ENCODE peak calls at places on chromosomes 16 and 17, in five cellular contexts. U is lower lobe of right lung, C is sigmoid colon, E is coronary artery, I is GM12865. F is an unnamed sample.

GRCh38 chr17:33209671-33210070 is 83.4 kb downstream of the ASIC2 start:
- DNase-seq in U (no peak), C (no peak), E (no peak), I (no peak), F (no peak)

GRCh38 chr17:58304735-58305486 is 23.7 kb downstream of the TSPOAP1 start:
- DNase-seq in U (no peak), C (peak), E (peak), I (no peak), F (no peak)

GRCh38 chr17:29143894-29144293 is 36.3 kb downstream of the MYO18A start:
- DNase-seq in U (no peak), C (no peak), E (no peak), I (peak), F (no peak)

GRCh38 chr17:78395186-78395585 is 16.7 kb downstream of the PGS1 start:
- DNase-seq in U (no peak), C (no peak), E (no peak), I (no peak), F (no peak)

GRCh38 chr17:28416703-28417311 is 10.8 kb upstream of the SLC46A1 start:
- DNase-seq in U (peak), C (no peak), E (no peak), I (peak), F (peak)

GRCh38 chr17:37386462-37386861 is 10.7 kb downstream of the C17orf78 start:
- DNase-seq in U (no peak), C (no peak), E (no peak), I (no peak), F (no peak)

GRCh38 chr17:83144421-83145357 is 65.3 kb downstream of the METRNL start:
- DNase-seq in U (peak), C (peak), E (peak), I (no peak), F (no peak)

GRCh38 chr17:78179372-78179771 is 7.5 kb downstream of the TK1 start:
- DNase-seq in U (no peak), C (no peak), E (peak), I (no peak), F (no peak)

GRCh38 chr16:16907089-16907488 is 528.1 kb downstream of the NPIPA7 start:
- DNase-seq in U (no peak), C (no peak), E (no peak), I (no peak), F (no peak)

GRCh38 chr17:56623383-56623782 is 29.9 kb downstream of the NOG start:
- DNase-seq in U (no peak), C (no peak), E (no peak), I (no peak), F (no peak)

GRCh38 chr17:57511475-57512123 is 233.5 kb downstream of the CCDC182 start:
- DNase-seq in U (no peak), C (no peak), E (no peak), I (no peak), F (no peak)

GRCh38 chr16:64238576-64238975 is 883.3 kb downstream of the CDH11 start:
- DNase-seq in U (no peak), C (no peak), E (no peak), I (no peak), F (no peak)

GRCh38 chr17:15334266-15334665 is 7.1 kb downstream of the TEKT3 start:
- DNase-seq in U (no peak), C (no peak), E (no peak), I (no peak), F (no peak)

GRCh38 chr17:44376124-44376523 is 12.5 kb upstream of the FAM171A2 start:
- DNase-seq in U (no peak), C (peak), E (no peak), I (no peak), F (no peak)

GRCh38 chr17:78313735-78314648 is 45.9 kb downstream of the SOCS3 start:
- DNase-seq in U (peak), C (peak), E (no peak), I (peak), F (peak)

GRCh38 chr17:74042744-74043486 is 160.6 kb upstream of the RPL38 start:
- DNase-seq in U (no peak), C (peak), E (no peak), I (peak), F (no peak)

GRCh38 chr17:58331815-58332719 is 3.5 kb upstream of the TSPOAP1 start:
- DNase-seq in U (peak), C (no peak), E (no peak), I (peak), F (peak)

GRCh38 chr17:17055286-17056166 is 13.3 kb downstream of the MPRIP start:
- DNase-seq in U (no peak), C (peak), E (peak), I (no peak), F (no peak)

GRCh38 chr16:46808997-46809396 is 22.0 kb downstream of the C16orf87 start:
- DNase-seq in U (no peak), C (no peak), E (no peak), I (peak), F (no peak)

GRCh38 chr16:47719713-47720112 is 258.6 kb downstream of the PHKB start:
- DNase-seq in U (no peak), C (no peak), E (no peak), I (no peak), F (no peak)

GRCh38 chr17:50638572-50638850 is 3.8 kb downstream of the ABCC3 start:
- DNase-seq in U (no peak), C (no peak), E (no peak), I (no peak), F (no peak)

GRCh38 chr16:73192227-73192894 is 144.4 kb upstream of the ZFHX3 start:
- DNase-seq in U (no peak), C (no peak), E (no peak), I (no peak), F (no peak)

GRCh38 chr17:38747385-38748328 is 479 bp downstream of the PCGF2 start:
- DNase-seq in U (peak), C (no peak), E (no peak), I (peak), F (no peak)

GRCh38 chr16:85983064-85983463 is 84.1 kb downstream of the IRF8 start:
- DNase-seq in U (no peak), C (peak), E (no peak), I (no peak), F (no peak)

GRCh38 chr16:58510776-58511628 is 4.3 kb upstream of the SETD6 start:
- DNase-seq in U (peak), C (peak), E (no peak), I (no peak), F (no peak)

GRCh38 chr16:88357306-88358032 is 25.3 kb upstream of the ZNF469 start:
- DNase-seq in U (peak), C (peak), E (no peak), I (no peak), F (no peak)

GRCh38 chr16:6828690-6829089 is 504.0 kb upstream of the RBFOX1 start:
- DNase-seq in U (no peak), C (no peak), E (no peak), I (no peak), F (no peak)

GRCh38 chr17:4522661-4523060 is 24.0 kb downstream of the SPNS2 start:
- DNase-seq in U (no peak), C (no peak), E (no peak), I (no peak), F (no peak)

GRCh38 chr16:55323637-55324490 is at the start of gene IRX6:
- DNase-seq in U (peak), C (no peak), E (no peak), I (no peak), F (no peak)
- H3K4me3 ChIP-seq in U (peak), C (no peak), E (peak), I (no peak), F (no peak)

GRCh38 chr16:75110637-75111513 is 5.7 kb downstream of the LDHD start:
- DNase-seq in U (peak), C (peak), E (peak), I (peak), F (peak)
- H3K4me3 ChIP-seq in U (peak), C (peak), E (peak), I (no peak), F (peak)

DNA sequence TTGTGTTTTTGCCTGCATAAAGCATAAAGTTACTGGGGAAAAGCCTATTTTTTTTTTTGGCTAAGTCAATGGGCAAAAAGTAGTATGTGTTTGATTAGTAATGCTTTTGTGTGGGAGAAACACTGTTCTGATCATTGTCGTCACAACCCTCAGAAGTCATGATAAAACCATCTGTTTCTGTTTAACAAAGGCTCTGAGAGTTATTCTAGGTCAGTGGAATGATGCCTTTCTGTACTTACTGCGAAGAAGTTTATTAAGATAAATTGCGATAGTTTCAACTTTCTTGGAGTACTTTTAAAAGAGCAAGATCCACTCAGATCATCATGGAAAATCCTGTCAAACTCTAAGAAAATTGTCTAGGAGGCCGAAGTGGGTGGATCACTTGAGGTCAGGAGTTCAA is 80.9 kb downstream of the PRKCA start:
- DNase-seq in U (no peak), C (no peak), E (no peak), I (no peak), F (no peak)
- H3K4me3 ChIP-seq in U (no peak), C (no peak), E (no peak), I (no peak), F (no peak)

GRCh38 chr17:79741751-79742588 is 11.2 kb downstream of the ENPP7 start:
- DNase-seq in U (peak), C (peak), E (no peak), I (peak), F (peak)

GRCh38 chr17:79742951-79743476 is 12.3 kb downstream of the ENPP7 start:
- DNase-seq in U (no peak), C (no peak), E (no peak), I (no peak), F (no peak)

GRCh38 chr17:79742589-79742918 is 11.8 kb downstream of the ENPP7 start:
- DNase-seq in U (no peak), C (no peak), E (no peak), I (no peak), F (no peak)

GRCh38 chr17:79740413-79740812 is 9.7 kb downstream of the ENPP7 start:
- DNase-seq in U (no peak), C (no peak), E (no peak), I (no peak), F (no peak)

DNA sequence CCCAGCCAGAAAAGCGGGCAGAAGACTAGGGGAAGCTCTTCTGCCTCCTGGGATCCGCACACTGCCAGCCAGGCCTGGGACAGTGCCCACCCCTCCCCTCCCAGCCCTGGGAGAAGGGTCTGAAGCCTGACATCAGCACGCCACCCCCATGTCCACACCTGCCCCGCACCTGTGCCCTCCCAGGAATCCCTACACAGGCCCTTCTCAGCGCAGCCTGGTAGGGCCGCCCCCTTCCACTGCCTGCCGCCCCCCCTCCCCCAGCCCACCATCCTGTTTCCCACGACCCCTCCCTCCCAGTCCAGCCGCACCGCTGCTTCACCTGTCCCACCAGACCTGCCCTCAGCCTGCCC is 10.6 kb downstream of the ENPP7 start:
- DNase-seq in U (no peak), C (no peak), E (no peak), I (no peak), F (no peak)
- H3K4me3 ChIP-seq in U (no peak), C (no peak), E (peak), I (no peak), F (no peak)

GRCh38 chr16:2157480-2158261 is 2.1 kb downstream of the TRAF7 start:
- DNase-seq in U (no peak), C (no peak), E (no peak), I (no peak), F (no peak)
- H3K4me3 ChIP-seq in U (no peak), C (no peak), E (peak), I (no peak), F (no peak)

GRCh38 chr17:7380855-7381683 is at the start of gene TNK1:
- DNase-seq in U (peak), C (peak), E (no peak), I (no peak), F (no peak)

GRCh38 chr17:7383742-7384488 is 3.0 kb downstream of the TNK1 start:
- DNase-seq in U (peak), C (peak), E (no peak), I (peak), F (peak)

GRCh38 chr17:7382901-7383300 is 2.0 kb downstream of the TNK1 start:
- DNase-seq in U (no peak), C (no peak), E (no peak), I (no peak), F (no peak)

GRCh38 chr17:7384489-7385081 is 3.7 kb downstream of the TNK1 start:
- DNase-seq in U (no peak), C (no peak), E (no peak), I (no peak), F (no peak)

DNA sequence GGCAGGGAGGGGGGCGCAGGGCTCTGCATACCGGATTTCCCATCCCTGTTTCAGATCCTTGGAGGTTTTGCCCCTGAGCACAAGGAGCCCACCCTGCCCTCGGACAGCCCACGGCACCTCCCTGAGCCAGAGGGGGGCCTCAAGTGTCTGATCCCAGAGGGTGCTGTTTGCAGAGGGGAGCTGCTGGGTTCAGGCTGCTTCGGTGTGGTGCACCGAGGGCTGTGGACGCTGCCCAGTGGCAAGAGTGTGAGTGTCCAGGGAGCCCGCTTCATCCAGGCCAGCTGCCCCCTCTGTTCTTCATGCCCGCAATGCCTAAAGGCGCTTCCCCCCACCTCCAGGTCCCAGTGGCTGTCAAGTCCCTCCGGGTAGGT is 2.5 kb downstream of the TNK1 start:
- DNase-seq in U (no peak), C (no peak), E (no peak), I (no peak), F (no peak)
- H3K4me3 ChIP-seq in U (peak), C (peak), E (peak), I (peak), F (peak)

GRCh38 chr17:49223168-49223516 is 7.4 kb downstream of the PHOSPHO1 start:
- DNase-seq in U (no peak), C (no peak), E (no peak), I (no peak), F (no peak)

GRCh38 chr17:49224198-49224996 is 6.2 kb downstream of the PHOSPHO1 start:
- DNase-seq in U (peak), C (no peak), E (no peak), I (peak), F (no peak)

GRCh38 chr17:49224997-49225337 is 5.6 kb downstream of the PHOSPHO1 start:
- DNase-seq in U (no peak), C (no peak), E (no peak), I (no peak), F (no peak)

GRCh38 chr17:49225554-49226236 is 4.9 kb downstream of the PHOSPHO1 start:
- DNase-seq in U (no peak), C (no peak), E (no peak), I (no peak), F (no peak)

GRCh38 chr17:49223517-49224197 is 6.9 kb downstream of the PHOSPHO1 start:
- DNase-seq in U (peak), C (no peak), E (no peak), I (peak), F (peak)
- H3K4me3 ChIP-seq in U (peak), C (peak), E (peak), I (no peak), F (peak)